ENCODE peak calls at places on chromosomes 6 and 20, in four cellular contexts. U, B, C and T are unnamed samples.
A peak's percentile ranks its signal among the peaks of the same experiment; 100 is the strongest.

GRCh38 chr6:159008656-159009288 is 8.8 kb upstream of the RSPH3 start:
- DNase-seq in U (no peak), B (peak; percentile 5), C (no peak), T (no peak)

GRCh38 chr20:9053108-9053507 is 15.8 kb upstream of the PLCB4 start:
- DNase-seq in U (no peak), B (no peak), C (no peak), T (no peak)

GRCh38 chr6:46320505-46320904 is 149.7 kb upstream of the ENPP5 start:
- DNase-seq in U (no peak), B (no peak), C (no peak), T (no peak)

GRCh38 chr20:33777831-33778230 is 33.3 kb upstream of the CHMP4B start:
- DNase-seq in U (no peak), B (no peak), C (no peak), T (no peak)

GRCh38 chr6:8627085-8627861 is 191.9 kb upstream of the SLC35B3 start:
- DNase-seq in U (no peak), B (peak; percentile 36), C (no peak), T (no peak)

GRCh38 chr6:153275997-153276396 is 144.9 kb upstream of the RGS17 start:
- DNase-seq in U (no peak), B (no peak), C (no peak), T (no peak)

GRCh38 chr6:98787961-98788360 is 46.4 kb upstream of the POU3F2 start:
- DNase-seq in U (no peak), B (peak; percentile 35), C (no peak), T (no peak)

GRCh38 chr6:128918886-128919285 is 35.9 kb downstream of the LAMA2 start:
- DNase-seq in U (no peak), B (no peak), C (no peak), T (no peak)

GRCh38 chr6:16799279-16800193 is 38.3 kb upstream of the ATXN1 start:
- DNase-seq in U (no peak), B (peak; percentile 14), C (no peak), T (no peak)

GRCh38 chr20:41185013-41185757 is 47.8 kb downstream of the PLCG1 start:
- DNase-seq in U (peak; percentile 78), B (no peak), C (peak; percentile 43), T (no peak)

GRCh38 chr6:31308845-31309175 is 36.9 kb upstream of the HLA-C start:
- DNase-seq in U (no peak), B (no peak), C (no peak), T (no peak)

GRCh38 chr6:14524319-14524718 is 406.7 kb downstream of the CD83 start:
- DNase-seq in U (no peak), B (peak; percentile 75), C (no peak), T (no peak)

GRCh38 chr6:170088349-170088951 is 202.4 kb downstream of the DLL1 start:
- DNase-seq in U (peak; percentile 53), B (no peak), C (peak; percentile 60), T (no peak)

GRCh38 chr6:16698163-16698533 is 63.1 kb downstream of the ATXN1 start:
- DNase-seq in U (no peak), B (peak; percentile 42), C (no peak), T (no peak)

GRCh38 chr6:129592516-129593232 is 117.3 kb downstream of the ARHGAP18 start:
- DNase-seq in U (no peak), B (no peak), C (no peak), T (no peak)

DNA sequence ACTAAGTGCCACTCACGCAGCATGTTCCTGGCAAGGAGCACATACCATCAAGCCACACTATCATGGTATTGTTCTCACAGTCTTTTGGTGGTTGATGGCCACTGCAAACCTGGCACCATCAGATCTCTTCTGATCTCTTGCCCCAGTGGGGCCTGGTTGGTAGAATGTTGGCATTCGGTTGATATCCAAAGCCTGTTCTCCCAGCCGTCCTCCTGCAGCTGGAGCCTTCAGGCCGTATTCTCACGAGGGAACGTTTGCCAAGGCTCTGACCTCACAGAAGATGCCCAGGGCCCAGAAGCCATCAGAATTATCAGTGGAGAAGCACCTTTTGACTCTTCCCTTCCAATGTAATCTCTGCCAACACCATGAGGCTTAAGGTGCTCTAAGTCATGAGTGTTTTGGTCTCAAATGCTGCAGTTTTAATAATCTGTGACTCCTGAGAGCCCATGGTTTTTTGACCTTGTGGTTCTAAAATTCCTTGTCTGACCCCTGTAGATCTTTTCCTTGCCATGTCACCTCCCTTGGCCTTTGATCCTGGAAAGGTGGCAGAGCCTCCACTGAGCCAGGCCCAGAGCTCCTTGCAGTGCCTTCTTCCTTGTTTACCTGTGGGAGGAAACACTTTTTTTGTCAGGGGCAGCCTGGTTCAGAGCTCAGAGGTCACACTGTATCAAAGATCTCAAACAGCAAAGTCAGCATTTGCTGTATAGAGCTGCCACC is 27.8 kb downstream of the POFUT1 start:
- DNase-seq in U (no peak), B (no peak), C (no peak), T (no peak)
- H3K36me3 ChIP-seq in U (peaks cover 69% of the 10 kb centered on the region), B (peaks cover 16% of the 10 kb centered on the region), C (no peaks in the 10 kb centered on the region), T (peaks cover 30% of the 10 kb centered on the region)

GRCh38 chr20:25013478-25014380 is 21.2 kb upstream of the APMAP start:
- DNase-seq in U (no peak), B (no peak), C (no peak), T (no peak)
- H3K27ac ChIP-seq in U (no peak overlapping the region), B (no peak overlapping the region), C (no peak overlapping the region), T (no peak overlapping the region)

GRCh38 chr6:151279891-151280290 is 40.1 kb downstream of the AKAP12 start:
- DNase-seq in U (no peak), B (no peak), C (no peak), T (no peak)

GRCh38 chr6:151269318-151269995 is 29.7 kb downstream of the AKAP12 start:
- DNase-seq in U (no peak), B (peak; percentile 81), C (no peak), T (no peak)

GRCh38 chr6:151276112-151276745 is 36.5 kb downstream of the AKAP12 start:
- DNase-seq in U (peak; percentile 80), B (peak; percentile 80), C (no peak), T (no peak)

GRCh38 chr6:151275566-151275965 is 35.8 kb downstream of the AKAP12 start:
- DNase-seq in U (no peak), B (no peak), C (no peak), T (no peak)

GRCh38 chr6:151275121-151275520 is 35.4 kb downstream of the AKAP12 start:
- DNase-seq in U (no peak), B (no peak), C (no peak), T (no peak)
- H3K36me3 ChIP-seq in U (no peaks in the 10 kb centered on the region), B (no peaks in the 10 kb centered on the region), C (no peaks in the 10 kb centered on the region), T (no peaks in the 10 kb centered on the region)

DNA sequence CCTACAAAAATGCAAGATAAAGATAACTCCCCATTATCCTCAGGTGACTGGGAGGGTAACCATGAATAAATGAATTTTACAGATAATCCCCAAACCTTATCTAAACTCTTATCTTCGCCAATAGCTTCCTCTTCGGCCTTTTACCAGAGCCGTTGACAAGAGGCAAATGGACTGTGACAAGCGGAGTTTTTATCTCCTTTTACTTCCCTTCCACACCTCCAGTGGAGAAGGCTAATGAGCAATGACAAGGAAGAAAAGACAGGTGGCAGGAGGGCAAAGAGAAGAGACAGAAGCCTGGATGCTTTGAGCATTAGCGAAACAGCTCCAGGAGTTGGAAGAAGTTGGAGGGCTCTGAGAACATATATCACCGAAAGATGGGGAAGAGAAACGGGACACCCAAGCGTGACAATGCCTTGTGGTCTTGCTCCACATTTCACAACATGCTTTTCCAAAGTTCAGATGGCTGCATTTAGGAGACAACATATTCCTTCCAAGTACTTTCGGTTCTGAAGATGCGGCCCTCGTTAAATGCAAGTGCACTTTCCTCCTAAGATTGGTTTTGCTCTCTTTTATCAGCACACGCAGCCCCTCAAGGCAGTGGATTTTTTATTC is 69.2 kb downstream of the PRDM1 start:
- DNase-seq in U (no peak), B (no peak), C (no peak), T (no peak)
- H3K27ac ChIP-seq in U (no peak overlapping the region), B (no peak overlapping the region), C (no peak overlapping the region), T (no peak overlapping the region)

GRCh38 chr6:53293691-53294090 is 55.1 kb downstream of the ELOVL5 start:
- DNase-seq in U (no peak), B (no peak), C (no peak), T (no peak)

GRCh38 chr6:53294095-53294494 is 54.7 kb downstream of the ELOVL5 start:
- DNase-seq in U (no peak), B (no peak), C (no peak), T (no peak)

GRCh38 chr6:53295176-53295575 is 53.6 kb downstream of the ELOVL5 start:
- DNase-seq in U (no peak), B (no peak), C (no peak), T (no peak)

GRCh38 chr6:53297004-53297403 is 51.7 kb downstream of the ELOVL5 start:
- DNase-seq in U (no peak), B (no peak), C (no peak), T (no peak)

GRCh38 chr6:53294611-53295010 is 54.1 kb downstream of the ELOVL5 start:
- DNase-seq in U (no peak), B (no peak), C (no peak), T (no peak)
- H3K36me3 ChIP-seq in U (no peaks in the 10 kb centered on the region), B (peaks cover 9% of the 10 kb centered on the region), C (no peaks in the 10 kb centered on the region), T (peaks cover 3% of the 10 kb centered on the region)

GRCh38 chr20:13857304-13857703 is 72.5 kb downstream of the NDUFAF5 start:
- DNase-seq in U (peak; percentile 90), B (no peak), C (no peak), T (no peak)

GRCh38 chr20:13858496-13859270 is 73.9 kb downstream of the NDUFAF5 start:
- DNase-seq in U (no peak), B (no peak), C (no peak), T (no peak)

GRCh38 chr20:13856356-13856755 is 71.5 kb downstream of the NDUFAF5 start:
- DNase-seq in U (no peak), B (no peak), C (no peak), T (no peak)

GRCh38 chr20:13855613-13856012 is 70.8 kb downstream of the NDUFAF5 start:
- DNase-seq in U (no peak), B (no peak), C (no peak), T (no peak)

GRCh38 chr20:13857961-13858360 is 73.1 kb downstream of the NDUFAF5 start:
- DNase-seq in U (no peak), B (no peak), C (no peak), T (no peak)
- H3K27ac ChIP-seq in U (peak overlapping the region; percentile 46), B (no peak overlapping the region), C (no peak overlapping the region), T (no peak overlapping the region)

GRCh38 chr6:48315915-48316314 is 204.9 kb upstream of the PTCHD4 start:
- DNase-seq in U (no peak), B (no peak), C (no peak), T (no peak)

GRCh38 chr6:48315051-48315719 is 204.2 kb upstream of the PTCHD4 start:
- DNase-seq in U (no peak), B (no peak), C (no peak), T (no peak)

DNA sequence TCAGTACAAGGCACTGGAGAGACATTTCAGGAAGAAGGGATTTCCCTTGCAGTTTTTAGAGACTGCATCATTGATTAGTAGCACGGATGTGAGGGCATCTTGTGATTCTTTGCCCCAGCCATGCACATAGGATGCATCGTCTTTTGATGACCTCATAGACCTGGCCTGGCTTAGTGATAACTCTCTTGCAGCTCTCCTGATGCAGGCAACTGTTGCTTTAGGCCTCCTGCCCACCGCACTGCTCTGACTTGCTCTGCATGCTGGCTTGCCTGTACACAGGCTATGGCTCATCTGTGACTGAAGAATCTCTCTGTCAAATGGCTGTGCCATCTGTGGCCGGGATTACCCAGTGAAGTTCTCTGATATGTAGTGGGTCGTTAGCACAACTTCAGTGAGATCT is 207.7 kb upstream of the PTCHD4 start:
- DNase-seq in U (peak; percentile 22), B (no peak), C (no peak), T (no peak)
- H3K36me3 ChIP-seq in U (no peaks in the 10 kb centered on the region), B (no peaks in the 10 kb centered on the region), C (no peaks in the 10 kb centered on the region), T (no peaks in the 10 kb centered on the region)

GRCh38 chr20:46562373-46563169 is 12.1 kb upstream of the OCSTAMP start:
- DNase-seq in U (peak; percentile 72), B (peak; percentile 19), C (peak; percentile 73), T (peak; percentile 38)
- H3K27ac ChIP-seq in U (no peak overlapping the region), B (no peak overlapping the region), C (peak overlapping the region; percentile 15), T (no peak overlapping the region)